ENCODE peak calls at places on chromosomes 12 and 14, in six cellular contexts. One of them, this sample, is unnamed.
A peak's percentile ranks its signal among the peaks of the same experiment; 100 is the strongest.

GRCh38 chr14:36857136-36857535 is 195.5 kb downstream of the PAX9 start:
- DNase-seq in HFF-Myc: no peak
- DNase-seq in Calu3: no peak
- DNase-seq in psoas muscle: no peak
- DNase-seq in kidney epithelial cell: no peak
- DNase-seq in cardiac fibroblast: no peak
- DNase-seq in this sample: no peak

GRCh38 chr12:93302331-93303229 is 75.1 kb upstream of the NUDT4 start:
- DNase-seq in HFF-Myc: no peak
- DNase-seq in Calu3: no peak
- DNase-seq in psoas muscle: no peak
- DNase-seq in kidney epithelial cell: peak; percentile 45
- DNase-seq in cardiac fibroblast: peak; percentile 85
- DNase-seq in this sample: peak; percentile 84

GRCh38 chr12:106417926-106418910 is 60.7 kb downstream of the POLR3B start:
- DNase-seq in HFF-Myc: peak; percentile 26
- DNase-seq in Calu3: no peak
- DNase-seq in psoas muscle: no peak
- DNase-seq in kidney epithelial cell: peak; percentile 63
- DNase-seq in cardiac fibroblast: peak; percentile 86
- DNase-seq in this sample: peak; percentile 68

GRCh38 chr14:75050852-75051555 is at the start of gene MLH3:
- DNase-seq in HFF-Myc: no peak
- DNase-seq in Calu3: peak; percentile 85
- DNase-seq in psoas muscle: peak; percentile 93
- DNase-seq in kidney epithelial cell: peak; percentile 48
- DNase-seq in cardiac fibroblast: peak; percentile 85
- DNase-seq in this sample: peak; percentile 34

GRCh38 chr12:662541-663292 is 528 bp downstream of the NINJ2 start:
- DNase-seq in HFF-Myc: no peak
- DNase-seq in Calu3: no peak
- DNase-seq in psoas muscle: no peak
- DNase-seq in kidney epithelial cell: no peak
- DNase-seq in cardiac fibroblast: peak; percentile 45
- DNase-seq in this sample: no peak

GRCh38 chr14:90624732-90625444 is 191.3 kb downstream of the TTC7B start:
- DNase-seq in HFF-Myc: no peak
- DNase-seq in Calu3: peak; percentile 15
- DNase-seq in psoas muscle: no peak
- DNase-seq in kidney epithelial cell: no peak
- DNase-seq in cardiac fibroblast: peak; percentile 22
- DNase-seq in this sample: no peak

GRCh38 chr14:102945346-102946130 is 23.1 kb downstream of the AMN start:
- DNase-seq in HFF-Myc: no peak
- DNase-seq in Calu3: no peak
- DNase-seq in psoas muscle: no peak
- DNase-seq in kidney epithelial cell: no peak
- DNase-seq in cardiac fibroblast: no peak
- DNase-seq in this sample: no peak

GRCh38 chr12:62618319-62618718 is 151.7 kb downstream of the MON2 start:
- DNase-seq in HFF-Myc: no peak
- DNase-seq in Calu3: no peak
- DNase-seq in psoas muscle: no peak
- DNase-seq in kidney epithelial cell: no peak
- DNase-seq in cardiac fibroblast: no peak
- DNase-seq in this sample: no peak

GRCh38 chr14:102304611-102305506 is at the start of gene MOK:
- DNase-seq in HFF-Myc: peak; percentile 94
- DNase-seq in Calu3: peak; percentile 99
- DNase-seq in psoas muscle: peak; percentile 97
- DNase-seq in kidney epithelial cell: peak; percentile 87
- DNase-seq in cardiac fibroblast: peak; percentile 99
- DNase-seq in this sample: peak; percentile 86

GRCh38 chr12:62762645-62763044 is 172.3 kb downstream of the PPM1H start:
- DNase-seq in HFF-Myc: no peak
- DNase-seq in Calu3: no peak
- DNase-seq in psoas muscle: no peak
- DNase-seq in kidney epithelial cell: no peak
- DNase-seq in cardiac fibroblast: no peak
- DNase-seq in this sample: no peak

GRCh38 chr14:104126753-104127152 is 11.6 kb upstream of the KIF26A start:
- DNase-seq in HFF-Myc: no peak
- DNase-seq in Calu3: no peak
- DNase-seq in psoas muscle: peak; percentile 9
- DNase-seq in kidney epithelial cell: no peak
- DNase-seq in cardiac fibroblast: no peak
- DNase-seq in this sample: no peak

GRCh38 chr12:106205208-106206069 is 42.4 kb downstream of the CKAP4 start:
- DNase-seq in HFF-Myc: no peak
- DNase-seq in Calu3: peak; percentile 73
- DNase-seq in psoas muscle: peak; percentile 88
- DNase-seq in kidney epithelial cell: no peak
- DNase-seq in cardiac fibroblast: no peak
- DNase-seq in this sample: no peak

GRCh38 chr12:71958056-71958455 is 19.4 kb downstream of the TPH2 start:
- DNase-seq in HFF-Myc: no peak
- DNase-seq in Calu3: no peak
- DNase-seq in psoas muscle: no peak
- DNase-seq in kidney epithelial cell: peak; percentile 7
- DNase-seq in cardiac fibroblast: no peak
- DNase-seq in this sample: no peak

GRCh38 chr12:97835541-97835940 is 372.9 kb downstream of the RMST start:
- DNase-seq in HFF-Myc: no peak
- DNase-seq in Calu3: no peak
- DNase-seq in psoas muscle: no peak
- DNase-seq in kidney epithelial cell: no peak
- DNase-seq in cardiac fibroblast: no peak
- DNase-seq in this sample: no peak

GRCh38 chr12:132687211-132688164 is at the start of the genes POLE and PXMP2:
- DNase-seq in HFF-Myc: peak; percentile 73
- DNase-seq in Calu3: peak; percentile 99
- DNase-seq in psoas muscle: peak; percentile 98
- DNase-seq in kidney epithelial cell: peak; percentile 68
- DNase-seq in cardiac fibroblast: peak; percentile 97
- DNase-seq in this sample: peak; percentile 77

GRCh38 chr12:50086148-50086547 is 1.0 kb downstream of the SMARCD1 start:
- DNase-seq in HFF-Myc: no peak
- DNase-seq in Calu3: no peak
- DNase-seq in psoas muscle: no peak
- DNase-seq in kidney epithelial cell: no peak
- DNase-seq in cardiac fibroblast: no peak
- DNase-seq in this sample: no peak

GRCh38 chr12:5332521-5332920 is 99.4 kb upstream of the NTF3 start:
- DNase-seq in HFF-Myc: no peak
- DNase-seq in Calu3: no peak
- DNase-seq in psoas muscle: no peak
- DNase-seq in kidney epithelial cell: no peak
- DNase-seq in cardiac fibroblast: no peak
- DNase-seq in this sample: no peak

GRCh38 chr14:75273272-75274044 is 5.2 kb upstream of the FOS start:
- DNase-seq in HFF-Myc: no peak
- DNase-seq in Calu3: no peak
- DNase-seq in psoas muscle: no peak
- DNase-seq in kidney epithelial cell: no peak
- DNase-seq in cardiac fibroblast: peak; percentile 95
- DNase-seq in this sample: peak; percentile 88

GRCh38 chr14:33765251-33765650 is 185.6 kb downstream of the EGLN3 start:
- DNase-seq in HFF-Myc: no peak
- DNase-seq in Calu3: no peak
- DNase-seq in psoas muscle: no peak
- DNase-seq in kidney epithelial cell: no peak
- DNase-seq in cardiac fibroblast: peak; percentile 88
- DNase-seq in this sample: peak; percentile 40

GRCh38 chr12:113230315-113231274 is 9.3 kb downstream of the TPCN1 start:
- DNase-seq in HFF-Myc: no peak
- DNase-seq in Calu3: no peak
- DNase-seq in psoas muscle: peak; percentile 83
- DNase-seq in kidney epithelial cell: no peak
- DNase-seq in cardiac fibroblast: no peak
- DNase-seq in this sample: no peak

GRCh38 chr12:29589852-29590251 is 92.4 kb upstream of the OVCH1 start:
- DNase-seq in HFF-Myc: no peak
- DNase-seq in Calu3: no peak
- DNase-seq in psoas muscle: no peak
- DNase-seq in kidney epithelial cell: no peak
- DNase-seq in cardiac fibroblast: peak; percentile 63
- DNase-seq in this sample: no peak

GRCh38 chr12:94092516-94093241 is 55.7 kb upstream of the PLXNC1 start:
- DNase-seq in HFF-Myc: no peak
- DNase-seq in Calu3: no peak
- DNase-seq in psoas muscle: peak; percentile 57
- DNase-seq in kidney epithelial cell: no peak
- DNase-seq in cardiac fibroblast: peak; percentile 96
- DNase-seq in this sample: no peak

GRCh38 chr14:80974338-80975078 is 19.1 kb downstream of the TSHR start:
- DNase-seq in HFF-Myc: no peak
- DNase-seq in Calu3: no peak
- DNase-seq in psoas muscle: no peak
- DNase-seq in kidney epithelial cell: peak; percentile 90
- DNase-seq in cardiac fibroblast: peak; percentile 24
- DNase-seq in this sample: no peak

GRCh38 chr12:112482734-112483133 is 64.0 kb downstream of the PTPN11 start:
- DNase-seq in HFF-Myc: no peak
- DNase-seq in Calu3: no peak
- DNase-seq in psoas muscle: no peak
- DNase-seq in kidney epithelial cell: no peak
- DNase-seq in cardiac fibroblast: no peak
- DNase-seq in this sample: no peak

GRCh38 chr14:65847065-65847847 is 434.7 kb downstream of the FUT8 start:
- DNase-seq in HFF-Myc: no peak
- DNase-seq in Calu3: no peak
- DNase-seq in psoas muscle: no peak
- DNase-seq in kidney epithelial cell: no peak
- DNase-seq in cardiac fibroblast: no peak
- DNase-seq in this sample: no peak

GRCh38 chr14:101232340-101233015 is 328.8 kb upstream of the DIO3 start:
- DNase-seq in HFF-Myc: no peak
- DNase-seq in Calu3: no peak
- DNase-seq in psoas muscle: peak; percentile 38
- DNase-seq in kidney epithelial cell: no peak
- DNase-seq in cardiac fibroblast: no peak
- DNase-seq in this sample: no peak

GRCh38 chr12:98532687-98533304 is 17.4 kb downstream of the TMPO start:
- DNase-seq in HFF-Myc: peak; percentile 29
- DNase-seq in Calu3: peak; percentile 66
- DNase-seq in psoas muscle: no peak
- DNase-seq in kidney epithelial cell: no peak
- DNase-seq in cardiac fibroblast: peak; percentile 65
- DNase-seq in this sample: no peak

DNA sequence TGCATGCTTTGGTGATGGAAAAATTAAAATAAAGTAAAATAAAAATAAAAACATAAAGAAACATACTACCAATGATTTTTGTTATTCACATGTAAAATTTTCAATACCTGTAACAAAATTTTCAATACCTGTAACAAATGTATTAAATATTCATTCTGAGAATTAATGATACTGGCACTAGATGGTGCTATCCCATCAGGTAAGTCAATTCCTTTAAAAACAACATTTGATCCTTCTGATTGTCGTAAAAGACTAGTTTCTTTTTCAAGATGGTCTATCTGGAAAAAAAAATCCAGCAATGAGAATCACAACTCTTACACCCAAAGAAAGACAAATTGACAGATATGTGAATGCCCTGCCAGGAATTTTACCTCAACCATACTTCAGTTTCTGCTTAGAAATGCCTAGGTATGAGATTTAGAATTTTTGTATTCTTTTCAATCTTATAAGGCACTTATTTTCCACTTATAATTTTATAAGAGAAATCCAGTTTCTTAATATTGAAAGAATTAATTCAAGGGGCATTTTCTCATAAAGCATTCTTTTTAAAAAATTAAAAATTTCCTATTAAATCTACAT is 30.7 kb downstream of the CEP290 start:
- DNase-seq in HFF-Myc: peak; percentile 30
- DNase-seq in Calu3: no peak
- DNase-seq in psoas muscle: no peak
- DNase-seq in kidney epithelial cell: peak; percentile 18
- DNase-seq in cardiac fibroblast: peak; percentile 68
- DNase-seq in this sample: no peak
- TF ChIP-seq CTCF in HFF-Myc: no peak
- TF ChIP-seq CTCF in Calu3: no peak
- TF ChIP-seq CTCF in psoas muscle: peak; percentile 44
- TF ChIP-seq CTCF in kidney epithelial cell: peak; percentile 34
- TF ChIP-seq CTCF in cardiac fibroblast: peak; percentile 37
- TF ChIP-seq CTCF in this sample: peak; percentile 31

GRCh38 chr14:21523203-21523602 is 2.9 kb downstream of the SALL2 start:
- DNase-seq in HFF-Myc: no peak
- DNase-seq in Calu3: no peak
- DNase-seq in psoas muscle: no peak
- DNase-seq in kidney epithelial cell: no peak
- DNase-seq in cardiac fibroblast: no peak
- DNase-seq in this sample: no peak
- TF ChIP-seq CTCF in HFF-Myc: no peak
- TF ChIP-seq CTCF in Calu3: no peak
- TF ChIP-seq CTCF in psoas muscle: no peak
- TF ChIP-seq CTCF in kidney epithelial cell: no peak
- TF ChIP-seq CTCF in cardiac fibroblast: no peak
- TF ChIP-seq CTCF in this sample: no peak

GRCh38 chr14:77761205-77761931 is 412 bp upstream of the SNW1 start:
- DNase-seq in HFF-Myc: no peak
- DNase-seq in Calu3: peak; percentile 37
- DNase-seq in psoas muscle: peak; percentile 64
- DNase-seq in kidney epithelial cell: no peak
- DNase-seq in cardiac fibroblast: peak; percentile 97
- DNase-seq in this sample: no peak

GRCh38 chr14:77763316-77763715 is 2.4 kb upstream of the SNW1 start:
- DNase-seq in HFF-Myc: no peak
- DNase-seq in Calu3: no peak
- DNase-seq in psoas muscle: no peak
- DNase-seq in kidney epithelial cell: no peak
- DNase-seq in cardiac fibroblast: no peak
- DNase-seq in this sample: no peak

GRCh38 chr14:77763978-77764377 is 3.0 kb upstream of the SNW1 start:
- DNase-seq in HFF-Myc: no peak
- DNase-seq in Calu3: no peak
- DNase-seq in psoas muscle: no peak
- DNase-seq in kidney epithelial cell: no peak
- DNase-seq in cardiac fibroblast: no peak
- DNase-seq in this sample: no peak

GRCh38 chr14:77760381-77761204 is at the start of gene SNW1:
- DNase-seq in HFF-Myc: peak; percentile 83
- DNase-seq in Calu3: peak; percentile 88
- DNase-seq in psoas muscle: peak; percentile 97
- DNase-seq in kidney epithelial cell: peak; percentile 86
- DNase-seq in cardiac fibroblast: peak; percentile 71
- DNase-seq in this sample: peak; percentile 75
- TF ChIP-seq CTCF in HFF-Myc: no peak
- TF ChIP-seq CTCF in Calu3: no peak
- TF ChIP-seq CTCF in psoas muscle: no peak
- TF ChIP-seq CTCF in kidney epithelial cell: no peak
- TF ChIP-seq CTCF in cardiac fibroblast: no peak
- TF ChIP-seq CTCF in this sample: peak; percentile 2

GRCh38 chr14:23299558-23299957 is 3.1 kb downstream of the PPP1R3E start:
- DNase-seq in HFF-Myc: no peak
- DNase-seq in Calu3: no peak
- DNase-seq in psoas muscle: no peak
- DNase-seq in kidney epithelial cell: no peak
- DNase-seq in cardiac fibroblast: peak; percentile 81
- DNase-seq in this sample: no peak
- TF ChIP-seq CTCF in HFF-Myc: peak; percentile 18
- TF ChIP-seq CTCF in Calu3: no peak
- TF ChIP-seq CTCF in psoas muscle: peak; percentile 16
- TF ChIP-seq CTCF in kidney epithelial cell: peak; percentile 46
- TF ChIP-seq CTCF in cardiac fibroblast: no peak
- TF ChIP-seq CTCF in this sample: peak; percentile 49

GRCh38 chr12:127898616-127899015 is 368.4 kb upstream of the TMEM132C start:
- DNase-seq in HFF-Myc: no peak
- DNase-seq in Calu3: no peak
- DNase-seq in psoas muscle: no peak
- DNase-seq in kidney epithelial cell: no peak
- DNase-seq in cardiac fibroblast: no peak
- DNase-seq in this sample: no peak
- TF ChIP-seq CTCF in HFF-Myc: no peak
- TF ChIP-seq CTCF in Calu3: no peak
- TF ChIP-seq CTCF in psoas muscle: no peak
- TF ChIP-seq CTCF in kidney epithelial cell: no peak
- TF ChIP-seq CTCF in cardiac fibroblast: no peak
- TF ChIP-seq CTCF in this sample: no peak

This sample was measured in retinal pigment epithelial cell.